ENCODE peak calls at places on chromosomes 6 and 20, in ten cellular contexts. M, F, T, U, V, Z, P, C, E and K are unnamed samples. For H3K4me1, the result is how much of the 10 kb centered on the place peaks cover.

GRCh38 chr6:69349776-69350175 is 447.0 kb downstream of the LMBRD1 start:
- DNase-seq in U (no peak), E (no peak), T (no peak), F (no peak), Z (no peak), V (no peak), C (no peak), M (no peak), P (no peak), K (no peak)

GRCh38 chr6:4948781-4949450 is 54.9 kb downstream of the RPP40 start:
- DNase-seq in E (no peak), T (no peak), Z (no peak), C (no peak), F (no peak), V (no peak), P (no peak), U (no peak), M (no peak), K (no peak)

GRCh38 chr6:2209226-2209809 is 36.1 kb downstream of the GMDS start:
- DNase-seq in U (peak), T (peak), M (peak), E (peak), V (peak), Z (peak), P (peak), F (no peak), C (peak), K (no peak)

GRCh38 chr6:156423075-156423474 is 354.1 kb upstream of the ARID1B start:
- DNase-seq in C (no peak), T (no peak), U (no peak), P (no peak), E (no peak), M (no peak), Z (no peak), V (no peak), F (no peak), K (no peak)

GRCh38 chr6:89985744-89986493 is 91.7 kb downstream of the GJA10 start:
- DNase-seq in E (no peak), U (no peak), C (no peak), V (no peak), M (no peak), Z (no peak), T (no peak), F (no peak), P (no peak), K (no peak)

GRCh38 chr20:62710221-62710885 is 1.7 kb downstream of the NTSR1 start:
- DNase-seq in P (no peak), U (no peak), F (no peak), C (no peak), T (no peak), V (no peak), E (no peak), Z (no peak), M (no peak), K (no peak)

GRCh38 chr6:70371454-70372105 is 41.7 kb upstream of the FAM135A start:
- DNase-seq in V (peak), T (no peak), E (peak), P (no peak), F (no peak), U (no peak), Z (peak), C (peak), M (no peak), K (no peak)

GRCh38 chr6:147298461-147298860 is 94.2 kb downstream of the STXBP5 start:
- DNase-seq in E (no peak), M (no peak), V (no peak), C (no peak), P (no peak), Z (no peak), T (no peak), F (no peak), U (no peak), K (no peak)

GRCh38 chr6:13941902-13942301 is 17.1 kb downstream of the RNF182 start:
- DNase-seq in C (no peak), F (no peak), Z (no peak), E (no peak), V (no peak), U (no peak), T (no peak), M (no peak), P (no peak), K (no peak)

GRCh38 chr6:116572162-116572561 is 858 bp downstream of the RWDD1 start:
- DNase-seq in M (peak), T (peak), F (no peak), U (no peak), E (no peak), V (no peak), Z (peak), P (no peak), C (peak), K (no peak)

GRCh38 chr6:56795852-56796532 is 153.3 kb upstream of the DST start:
- DNase-seq in V (no peak), E (no peak), M (no peak), T (no peak), P (no peak), F (no peak), U (no peak), C (no peak), Z (peak), K (no peak)

GRCh38 chr6:3419624-3420272 is 37.1 kb downstream of the SLC22A23 start:
- DNase-seq in T (no peak), E (no peak), P (no peak), M (no peak), Z (no peak), V (no peak), C (peak), U (no peak), F (no peak), K (no peak)

GRCh38 chr6:101605874-101606273 is 212.4 kb downstream of the GRIK2 start:
- DNase-seq in Z (no peak), U (no peak), E (peak), C (no peak), P (no peak), T (no peak), V (no peak), F (no peak), M (no peak), K (no peak)

GRCh38 chr6:125858427-125859320 is 67.9 kb downstream of the NCOA7 start:
- DNase-seq in Z (peak), V (peak), C (peak), E (peak), P (peak), U (peak), T (peak), M (peak), F (no peak), K (no peak)

GRCh38 chr6:46368137-46368536 is 123.1 kb downstream of the RCAN2 start:
- DNase-seq in E (no peak), F (no peak), T (no peak), C (no peak), V (no peak), U (no peak), P (no peak), M (no peak), Z (no peak), K (no peak)

GRCh38 chr6:10302566-10303235 is 112.2 kb downstream of the TFAP2A start:
- DNase-seq in E (no peak), M (no peak), C (no peak), U (no peak), T (no peak), F (no peak), V (no peak), P (no peak), Z (no peak), K (no peak)

GRCh38 chr6:108562503-108562993 is 1.8 kb downstream of the FOXO3 start:
- DNase-seq in F (peak), T (peak), C (peak), V (peak), M (peak), E (peak), U (peak), P (peak), Z (peak), K (peak)

GRCh38 chr6:43705996-43706395 is 18.4 kb upstream of the MRPS18A start:
- DNase-seq in F (no peak), U (no peak), P (no peak), M (no peak), Z (peak), E (no peak), C (no peak), V (no peak), T (no peak), K (no peak)

GRCh38 chr6:105596284-105596755 is 193.4 kb upstream of the PREP start:
- DNase-seq in T (no peak), F (no peak), Z (no peak), C (no peak), U (no peak), V (no peak), E (no peak), P (no peak), M (no peak), K (no peak)

GRCh38 chr6:70839286-70840266 is 117.3 kb downstream of the B3GAT2 start:
- DNase-seq in Z (no peak), M (no peak), U (no peak), V (no peak), C (peak), T (no peak), E (no peak), F (no peak), P (no peak), K (no peak)

DNA sequence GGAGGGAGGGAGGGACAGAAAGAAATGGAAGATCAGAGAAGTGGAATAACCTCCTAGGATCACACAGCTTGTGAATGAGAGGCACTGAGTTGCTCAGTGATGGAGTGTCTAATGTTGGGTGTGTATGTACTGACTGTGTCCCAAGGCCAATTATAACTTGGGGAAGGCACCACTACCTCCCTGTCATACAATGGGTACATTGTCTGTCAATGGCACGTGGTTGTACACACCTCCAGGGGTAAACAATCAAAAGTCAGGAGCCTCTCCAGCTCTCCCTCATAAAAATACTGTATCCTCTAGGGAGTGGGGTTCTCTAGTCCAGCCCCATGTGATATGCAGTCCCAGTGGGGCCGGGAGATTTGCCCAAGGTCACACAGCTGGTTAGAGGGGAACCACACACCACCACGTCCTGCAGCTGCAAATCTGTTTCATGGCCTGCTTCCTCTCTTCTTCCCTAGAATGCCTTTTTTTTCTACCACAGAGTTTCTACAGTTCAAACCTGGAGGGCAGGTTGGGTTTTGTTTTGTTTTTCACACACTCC is 112.5 kb downstream of the SNX5 start:
- DNase-seq in C (peak), U (peak), T (peak), V (no peak), E (no peak), Z (no peak), P (no peak), M (peak), F (peak), K (peak)
- TF ChIP-seq POLR2AphosphoS5 in C (peak), U (peak), T (no peak), V (no peak), E (no peak), Z (no peak), P (peak), M (peak), F (peak), K (no peak)

GRCh38 chr6:18161437-18161836 is 6.2 kb downstream of the KDM1B start:
- DNase-seq in Z (no peak), P (no peak), E (no peak), T (no peak), U (no peak), C (no peak), M (no peak), F (no peak), V (no peak), K (no peak)
- H3K27ac ChIP-seq in Z (no peak), P (no peak), E (no peak), T (no peak), U (no peak), C (no peak), M (no peak), F (no peak), V (no peak), K (no peak)

DNA sequence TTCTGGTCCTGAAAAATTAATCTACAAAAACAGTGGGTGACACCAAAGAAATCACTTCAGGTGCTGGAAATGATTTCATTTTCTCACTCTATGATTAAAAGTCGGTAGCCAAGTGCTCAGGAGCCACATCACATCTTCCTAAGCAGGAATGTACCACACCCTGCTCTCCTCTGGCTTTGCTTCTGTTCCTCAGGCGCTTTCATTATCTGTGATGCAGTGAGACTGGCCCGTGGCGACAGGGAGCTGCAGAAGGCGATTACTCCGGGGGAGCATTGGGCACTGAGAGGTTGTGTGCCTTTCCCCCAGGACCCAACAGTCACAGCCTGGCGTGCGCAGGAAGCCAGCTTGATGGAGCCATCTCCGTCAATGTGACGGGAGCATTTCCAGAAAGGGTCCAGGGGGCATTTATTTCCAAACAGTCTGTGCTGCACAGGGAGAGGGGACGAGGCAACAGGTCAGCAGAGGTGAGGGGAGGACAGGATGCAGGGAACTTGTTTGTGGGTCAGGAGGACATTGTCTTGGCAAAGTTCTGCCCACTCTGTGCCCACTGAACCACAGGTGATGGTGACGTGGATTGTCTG is 5.6 kb upstream of the ZNF831 start:
- DNase-seq in P (no peak), E (no peak), M (no peak), F (no peak), Z (no peak), C (no peak), U (no peak), V (peak), T (no peak), K (no peak)
- H3K4me1 ChIP-seq in P (under half), E (under half), M (under half), F (under half), Z (under half), C (under half), U (under half), V (under half), T (under half), K (under half)

GRCh38 chr6:166419268-166419667 is 36.5 kb upstream of the MPC1 start:
- DNase-seq in U (no peak), C (no peak), Z (no peak), E (no peak), T (no peak), P (no peak), M (peak), F (no peak), V (no peak), K (no peak)
- TF ChIP-seq POLR2AphosphoS5 in U (no peak), C (no peak), Z (no peak), E (no peak), T (peak), P (no peak), M (no peak), F (peak), V (no peak), K (no peak)

DNA sequence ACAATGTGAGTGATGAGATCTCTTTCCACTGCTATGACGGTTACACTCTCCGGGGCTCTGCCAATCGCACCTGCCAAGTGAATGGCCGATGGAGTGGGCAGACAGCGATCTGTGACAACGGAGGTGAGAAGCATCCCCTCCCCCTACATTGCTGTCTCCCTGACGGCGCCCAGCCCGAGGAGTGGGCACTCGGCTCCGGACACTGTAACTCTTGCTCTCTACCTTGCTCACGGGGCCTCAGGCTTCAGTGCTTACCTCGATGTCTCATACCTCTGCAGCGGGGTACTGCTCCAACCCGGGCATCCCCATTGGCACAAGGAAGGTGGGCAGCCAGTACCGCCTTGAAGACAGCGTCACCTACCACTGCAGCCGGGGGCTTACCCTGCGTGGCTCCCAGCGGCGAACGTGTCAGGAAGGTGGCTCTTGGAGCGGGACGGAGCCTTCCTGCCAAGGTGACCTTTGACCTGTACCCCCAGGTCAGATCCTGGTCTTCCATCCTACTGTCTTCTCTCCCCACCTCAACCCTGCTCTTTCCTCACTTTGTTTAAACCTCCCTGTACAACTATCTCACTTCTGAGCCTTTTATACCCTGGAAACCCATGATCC is 1.3 kb downstream of the CFB start:
- DNase-seq in V (no peak), F (peak), Z (no peak), C (no peak), M (no peak), U (no peak), P (no peak), E (no peak), T (no peak), K (no peak)
- H3K27ac ChIP-seq in V (no peak), F (peak), Z (no peak), C (peak), M (no peak), U (no peak), P (peak), E (no peak), T (peak), K (no peak)

DNA sequence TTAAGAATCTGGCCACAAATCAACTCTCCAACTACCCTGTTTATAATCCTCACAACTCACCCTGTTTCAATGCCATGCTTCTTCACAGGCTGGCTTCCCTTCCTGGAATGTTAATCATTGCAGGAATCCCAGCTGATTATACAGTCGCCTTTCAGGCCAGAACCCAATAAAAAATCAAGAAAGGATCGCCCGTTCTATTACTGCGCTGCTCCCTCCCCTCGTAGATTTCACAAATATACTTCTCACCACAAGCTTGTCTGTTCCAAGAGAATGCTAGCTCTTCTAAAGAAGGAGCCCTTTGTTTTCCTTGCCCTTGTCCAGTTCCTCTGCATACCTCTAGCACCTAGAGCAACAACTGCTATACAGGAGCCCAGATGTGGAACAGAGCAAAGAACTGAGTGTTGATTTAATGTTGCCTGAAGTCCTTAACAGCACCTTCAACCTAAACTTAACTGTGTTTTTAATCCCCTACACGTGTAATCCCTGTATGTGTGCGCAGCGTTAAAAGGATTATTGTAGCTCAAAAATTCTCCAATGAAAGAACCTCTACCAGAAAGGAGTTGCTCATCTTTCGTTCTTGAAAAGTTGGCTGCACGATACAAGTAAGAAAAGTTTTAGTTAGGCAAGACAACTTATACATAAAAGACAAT is 988 bp downstream of the ECHDC1 start:
- DNase-seq in T (no peak), Z (peak), V (peak), C (peak), P (no peak), F (no peak), E (no peak), M (peak), U (peak), K (no peak)
- H3K4me1 ChIP-seq in T (under half), Z (under half), V (half or more), C (half or more), P (under half), F (half or more), E (under half), M (half or more), U (under half), K (under half)